ENCODE peak calls at places on chromosome 14, in six cellular contexts. One of them, this sample, is unnamed.

GRCh38 chr14:90641111-90642010 is 174.9 kb downstream of the TTC7B start:
- DNase-seq in uterus: no peak
- DNase-seq in lung: no peak
- DNase-seq in H9: no peak
- DNase-seq in neural progenitor cell: peak; percentile 51
- DNase-seq in K562: no peak
- DNase-seq in this sample: no peak

GRCh38 chr14:52078093-52078492 is 9.2 kb upstream of the NID2 start:
- DNase-seq in neural progenitor cell: no peak
- DNase-seq in uterus: no peak
- DNase-seq in H9: no peak
- DNase-seq in K562: no peak
- DNase-seq in lung: no peak
- DNase-seq in this sample: no peak

GRCh38 chr14:72822946-72823611 is 70.8 kb downstream of the DPF3 start:
- DNase-seq in H9: no peak
- DNase-seq in lung: no peak
- DNase-seq in K562: peak; percentile 81
- DNase-seq in uterus: no peak
- DNase-seq in neural progenitor cell: no peak
- DNase-seq in this sample: no peak

GRCh38 chr14:67251573-67252226 is 10.5 kb downstream of the PALS1 start:
- DNase-seq in K562: no peak
- DNase-seq in H9: no peak
- DNase-seq in lung: no peak
- DNase-seq in neural progenitor cell: peak; percentile 25
- DNase-seq in uterus: no peak
- DNase-seq in this sample: no peak

GRCh38 chr14:74922752-74923401 is at the start of gene RPS6KL1:
- DNase-seq in neural progenitor cell: peak; percentile 97
- DNase-seq in K562: peak; percentile 98
- DNase-seq in uterus: peak; percentile 73
- DNase-seq in lung: peak; percentile 77
- DNase-seq in H9: peak; percentile 93
- DNase-seq in this sample: peak; percentile 85

GRCh38 chr14:90303382-90303943 is 28.3 kb downstream of the NRDE2 start:
- DNase-seq in K562: no peak
- DNase-seq in neural progenitor cell: no peak
- DNase-seq in lung: no peak
- DNase-seq in H9: no peak
- DNase-seq in uterus: no peak
- DNase-seq in this sample: no peak

GRCh38 chr14:68816183-68816942 is 23.5 kb upstream of the ZFP36L1 start:
- DNase-seq in neural progenitor cell: peak; percentile 95
- DNase-seq in K562: peak; percentile 91
- DNase-seq in lung: peak; percentile 88
- DNase-seq in H9: peak; percentile 89
- DNase-seq in uterus: peak; percentile 90
- DNase-seq in this sample: peak; percentile 93

GRCh38 chr14:28461379-28461778 is 305.2 kb upstream of the FOXG1 start:
- DNase-seq in K562: no peak
- DNase-seq in H9: no peak
- DNase-seq in neural progenitor cell: no peak
- DNase-seq in uterus: no peak
- DNase-seq in lung: no peak
- DNase-seq in this sample: no peak

GRCh38 chr14:103134405-103134804 is 11.1 kb downstream of the TNFAIP2 start:
- DNase-seq in neural progenitor cell: no peak
- DNase-seq in H9: no peak
- DNase-seq in uterus: no peak
- DNase-seq in lung: no peak
- DNase-seq in K562: no peak
- DNase-seq in this sample: no peak

GRCh38 chr14:69358233-69358963 is 39.7 kb downstream of the ERH start:
- DNase-seq in lung: no peak
- DNase-seq in uterus: no peak
- DNase-seq in K562: no peak
- DNase-seq in H9: no peak
- DNase-seq in neural progenitor cell: no peak
- DNase-seq in this sample: no peak

GRCh38 chr14:49461529-49462401 is 124.4 kb downstream of the RPS29 start:
- DNase-seq in H9: no peak
- DNase-seq in neural progenitor cell: peak; percentile 76
- DNase-seq in lung: peak; percentile 57
- DNase-seq in uterus: no peak
- DNase-seq in K562: peak; percentile 17
- DNase-seq in this sample: no peak

GRCh38 chr14:74275265-74275841 is 27.4 kb downstream of the ABCD4 start:
- DNase-seq in K562: peak; percentile 28
- DNase-seq in neural progenitor cell: no peak
- DNase-seq in H9: no peak
- DNase-seq in uterus: no peak
- DNase-seq in lung: no peak
- DNase-seq in this sample: no peak

GRCh38 chr14:89388853-89389252 is 28.2 kb downstream of the FOXN3 start:
- DNase-seq in lung: no peak
- DNase-seq in uterus: no peak
- DNase-seq in H9: no peak
- DNase-seq in K562: no peak
- DNase-seq in neural progenitor cell: peak; percentile 30
- DNase-seq in this sample: no peak

GRCh38 chr14:38197761-38198345 is 9.9 kb upstream of the SSTR1 start:
- DNase-seq in neural progenitor cell: no peak
- DNase-seq in K562: no peak
- DNase-seq in uterus: no peak
- DNase-seq in H9: no peak
- DNase-seq in lung: no peak
- DNase-seq in this sample: no peak

GRCh38 chr14:53845813-53846693 is 110.6 kb downstream of the BMP4 start:
- DNase-seq in H9: no peak
- DNase-seq in neural progenitor cell: no peak
- DNase-seq in lung: no peak
- DNase-seq in K562: no peak
- DNase-seq in uterus: no peak
- DNase-seq in this sample: no peak

GRCh38 chr14:51959928-51960327 is 29.4 kb upstream of the RTRAF start:
- DNase-seq in K562: no peak
- DNase-seq in H9: no peak
- DNase-seq in uterus: no peak
- DNase-seq in lung: no peak
- DNase-seq in neural progenitor cell: no peak
- DNase-seq in this sample: no peak

GRCh38 chr14:64861916-64862315 is 17.8 kb downstream of the SPTB start:
- DNase-seq in lung: no peak
- DNase-seq in uterus: no peak
- DNase-seq in K562: no peak
- DNase-seq in H9: no peak
- DNase-seq in neural progenitor cell: peak; percentile 84
- DNase-seq in this sample: no peak

GRCh38 chr14:41285193-41285748 is 321.4 kb upstream of the LRFN5 start:
- DNase-seq in neural progenitor cell: peak; percentile 60
- DNase-seq in uterus: no peak
- DNase-seq in K562: no peak
- DNase-seq in lung: no peak
- DNase-seq in H9: no peak
- DNase-seq in this sample: no peak

GRCh38 chr14:101320386-101320785 is 240.9 kb upstream of the DIO3 start:
- DNase-seq in lung: no peak
- DNase-seq in K562: no peak
- DNase-seq in neural progenitor cell: no peak
- DNase-seq in H9: no peak
- DNase-seq in uterus: no peak
- DNase-seq in this sample: no peak

GRCh38 chr14:101761881-101762529 is 496 bp downstream of the PPP2R5C start:
- DNase-seq in uterus: peak; percentile 40
- DNase-seq in K562: peak; percentile 23
- DNase-seq in neural progenitor cell: peak; percentile 39
- DNase-seq in H9: no peak
- DNase-seq in lung: no peak
- DNase-seq in this sample: no peak

GRCh38 chr14:83247925-83248639 is 1714.4 kb upstream of the SEL1L start:
- DNase-seq in uterus: no peak
- DNase-seq in neural progenitor cell: no peak
- DNase-seq in lung: no peak
- DNase-seq in H9: no peak
- DNase-seq in K562: no peak
- DNase-seq in this sample: no peak

GRCh38 chr14:83255015-83255726 is 1721.5 kb upstream of the SEL1L start:
- DNase-seq in neural progenitor cell: no peak
- DNase-seq in K562: no peak
- DNase-seq in lung: no peak
- DNase-seq in uterus: no peak
- DNase-seq in H9: no peak
- DNase-seq in this sample: no peak

GRCh38 chr14:83255727-83256090 is 1722.1 kb upstream of the SEL1L start:
- DNase-seq in K562: no peak
- DNase-seq in H9: no peak
- DNase-seq in neural progenitor cell: no peak
- DNase-seq in uterus: no peak
- DNase-seq in lung: no peak
- DNase-seq in this sample: no peak

GRCh38 chr14:83253870-83254269 is 1720.2 kb upstream of the SEL1L start:
- DNase-seq in lung: no peak
- DNase-seq in uterus: no peak
- DNase-seq in neural progenitor cell: no peak
- DNase-seq in H9: no peak
- DNase-seq in K562: no peak
- DNase-seq in this sample: no peak

DNA sequence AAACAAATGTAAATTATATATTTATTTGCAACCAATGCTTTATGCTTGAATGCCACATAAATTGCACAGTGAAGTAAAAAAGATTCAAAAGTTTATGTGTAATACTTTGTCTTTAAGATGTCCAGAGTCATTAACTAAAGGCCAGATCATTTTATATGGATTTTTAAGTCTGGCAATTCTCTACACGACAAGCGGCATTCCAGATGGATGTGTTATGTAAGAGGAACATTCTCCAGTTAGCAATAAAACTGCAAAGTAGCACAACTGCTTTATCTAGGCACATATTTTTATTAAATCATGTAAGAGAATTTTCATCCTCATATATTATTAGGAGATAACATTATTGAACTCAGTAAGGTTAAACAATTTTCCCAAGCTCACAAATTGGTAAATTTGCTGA is 1717.7 kb upstream of the SEL1L start:
- DNase-seq in lung: no peak
- DNase-seq in H9: no peak
- DNase-seq in neural progenitor cell: no peak
- DNase-seq in K562: no peak
- DNase-seq in uterus: no peak
- DNase-seq in this sample: no peak
- H3K27ac ChIP-seq in lung: no peak overlapping the region
- H3K27ac ChIP-seq in H9: no peak overlapping the region
- H3K27ac ChIP-seq in neural progenitor cell: no peak overlapping the region
- H3K27ac ChIP-seq in K562: no peak overlapping the region
- H3K27ac ChIP-seq in uterus: no peak overlapping the region
- H3K27ac ChIP-seq in this sample: no peak overlapping the region

DNA sequence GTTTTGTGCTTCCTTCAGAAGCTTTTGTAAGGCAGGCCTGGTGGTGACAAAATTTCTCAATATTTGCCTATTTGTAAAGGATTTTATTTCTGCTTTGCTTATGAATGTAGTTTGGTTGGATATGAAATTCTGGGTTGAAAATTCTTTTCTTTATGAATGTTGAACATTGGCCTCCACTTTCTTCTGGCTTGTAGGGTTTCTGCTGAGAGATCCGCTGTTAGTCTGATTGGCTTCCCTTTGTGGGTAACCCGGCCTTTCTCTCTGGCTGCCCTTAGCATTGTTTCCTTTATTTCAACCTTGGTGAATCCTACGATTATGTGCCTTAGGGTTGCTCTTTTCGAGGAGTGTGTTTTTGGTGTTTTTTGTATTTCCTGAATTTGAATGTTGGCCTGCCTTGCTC is 58.2 kb downstream of the NUBPL start:
- DNase-seq in lung: no peak
- DNase-seq in uterus: no peak
- DNase-seq in H9: no peak
- DNase-seq in neural progenitor cell: no peak
- DNase-seq in K562: no peak
- DNase-seq in this sample: no peak
- H3K9me3 ChIP-seq in lung: peaks cover 11% of the 10 kb centered on the region
- H3K9me3 ChIP-seq in uterus: no peaks in the 10 kb centered on the region
- H3K9me3 ChIP-seq in H9: peaks cover 8% of the 10 kb centered on the region
- H3K9me3 ChIP-seq in neural progenitor cell: peaks cover 3% of the 10 kb centered on the region
- H3K9me3 ChIP-seq in K562: peaks cover 2% of the 10 kb centered on the region
- H3K9me3 ChIP-seq in this sample: no peaks in the 10 kb centered on the region

GRCh38 chr14:36493761-36494160 is 26.3 kb downstream of the NKX2-1 start:
- DNase-seq in K562: no peak
- DNase-seq in uterus: no peak
- DNase-seq in H9: no peak
- DNase-seq in lung: no peak
- DNase-seq in neural progenitor cell: peak; percentile 46
- DNase-seq in this sample: no peak
- H3K27ac ChIP-seq in K562: no peak overlapping the region
- H3K27ac ChIP-seq in uterus: no peak overlapping the region
- H3K27ac ChIP-seq in H9: no peak overlapping the region
- H3K27ac ChIP-seq in lung: no peak overlapping the region
- H3K27ac ChIP-seq in neural progenitor cell: no peak overlapping the region
- H3K27ac ChIP-seq in this sample: no peak overlapping the region

DNA sequence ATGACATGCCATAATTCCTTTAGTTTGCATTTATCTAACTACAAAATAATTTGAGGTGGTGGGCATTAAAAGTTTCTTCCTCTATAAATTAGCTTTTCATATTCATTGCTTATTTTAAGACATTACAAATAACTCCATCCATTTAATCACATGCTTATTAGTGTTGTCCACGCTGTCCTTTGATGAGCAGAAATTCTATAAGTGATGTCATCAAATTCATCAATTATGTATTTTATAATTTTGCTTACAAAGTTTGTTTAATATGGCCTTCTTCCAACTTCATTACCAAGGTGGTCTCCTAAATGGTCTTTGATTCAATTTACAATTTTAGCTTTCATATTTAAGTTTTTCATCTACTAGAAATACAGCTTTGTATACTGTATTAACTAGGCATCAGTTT is 173.5 kb downstream of the PRKD1 start:
- DNase-seq in H9: no peak
- DNase-seq in neural progenitor cell: no peak
- DNase-seq in uterus: no peak
- DNase-seq in K562: no peak
- DNase-seq in lung: no peak
- DNase-seq in this sample: no peak
- H3K9me3 ChIP-seq in H9: no peaks in the 10 kb centered on the region
- H3K9me3 ChIP-seq in neural progenitor cell: no peaks in the 10 kb centered on the region
- H3K9me3 ChIP-seq in uterus: no peaks in the 10 kb centered on the region
- H3K9me3 ChIP-seq in K562: no peaks in the 10 kb centered on the region
- H3K9me3 ChIP-seq in lung: no peaks in the 10 kb centered on the region
- H3K9me3 ChIP-seq in this sample: no peaks in the 10 kb centered on the region